ENCODE peak calls at places on chromosomes 4 and X, in nine cellular contexts. J, X, P, F, A, T, W, L and U are unnamed samples.
A peak's percentile ranks its signal among the peaks of the same experiment; 100 is the strongest.

GRCh38 chr4:138952405-138952804 is 63.2 kb upstream of the NOCT start:
- DNase-seq in T (no peak), X (peak; percentile 39), F (no peak), L (no peak), A (no peak), W (no peak), J (no peak), P (no peak), U (no peak)

GRCh38 chr4:13182136-13182535 is 302.0 kb downstream of the RAB28 start:
- DNase-seq in T (no peak), X (no peak), A (no peak), W (no peak), P (no peak), F (no peak), J (no peak), L (no peak), U (no peak)

GRCh38 chrX:108261541-108262218 is 170.1 kb downstream of the ATG4A start:
- DNase-seq in W (no peak), A (no peak), X (peak; percentile 83), F (no peak), T (no peak), J (no peak), L (no peak), P (no peak), U (no peak)

GRCh38 chr4:6416518-6417286 is 55.7 kb downstream of the PPP2R2C start:
- DNase-seq in W (no peak), T (no peak), F (peak; percentile 60), L (no peak), J (peak; percentile 81), X (no peak), A (no peak), P (no peak), U (no peak)

GRCh38 chr4:2660596-2661211 is 95.4 kb downstream of the TNIP2 start:
- DNase-seq in L (no peak), F (no peak), T (no peak), P (no peak), X (no peak), J (no peak), A (no peak), W (no peak), U (no peak)

GRCh38 chr4:31375936-31376335 is 655.8 kb downstream of the PCDH7 start:
- DNase-seq in F (no peak), L (no peak), J (no peak), A (no peak), W (no peak), T (no peak), P (no peak), X (no peak), U (no peak)

GRCh38 chrX:115518113-115518512 is 42.9 kb upstream of the PLS3 start:
- DNase-seq in J (no peak), X (no peak), A (no peak), L (no peak), F (no peak), T (no peak), P (no peak), W (no peak), U (no peak)

GRCh38 chrX:111447298-111447697 is 35.3 kb upstream of the DCX start:
- DNase-seq in F (no peak), L (no peak), W (no peak), J (peak; percentile 1), T (no peak), A (peak; percentile 74), P (peak; percentile 4), X (peak; percentile 22), U (no peak)

GRCh38 chrX:84156831-84157230 is 31.2 kb downstream of the RPS6KA6 start:
- DNase-seq in P (no peak), X (peak; percentile 58), W (no peak), A (no peak), J (no peak), T (no peak), L (no peak), F (no peak), U (no peak)

GRCh38 chr4:5711479-5712184 is 631 bp downstream of the EVC start:
- DNase-seq in L (peak; percentile 53), J (no peak), T (peak; percentile 25), P (no peak), X (peak; percentile 25), F (peak; percentile 81), A (no peak), W (no peak), U (peak; percentile 62)

GRCh38 chr4:16140520-16141249 is 56.9 kb upstream of the PROM1 start:
- DNase-seq in X (peak; percentile 94), J (no peak), L (no peak), F (no peak), T (peak; percentile 65), P (peak; percentile 95), A (peak; percentile 60), W (no peak), U (no peak)

GRCh38 chr4:183996868-183997267 is 91.8 kb downstream of the STOX2 start:
- DNase-seq in W (no peak), F (no peak), L (no peak), J (no peak), P (no peak), X (peak; percentile 60), T (no peak), A (no peak), U (no peak)

GRCh38 chr4:48967626-48968025 is 18.4 kb upstream of the CWH43 start:
- DNase-seq in P (no peak), J (no peak), F (no peak), X (no peak), L (no peak), A (no peak), W (no peak), T (no peak), U (no peak)

GRCh38 chr4:4394644-4395043 is 7.7 kb downstream of the NSG1 start:
- DNase-seq in P (no peak), L (no peak), W (no peak), A (no peak), J (no peak), X (peak; percentile 50), T (no peak), F (peak; percentile 16), U (no peak)

GRCh38 chr4:176002007-176002623 is 63.5 kb upstream of the WDR17 start:
- DNase-seq in F (peak; percentile 76), A (peak; percentile 78), X (peak; percentile 34), W (no peak), L (peak; percentile 17), J (peak; percentile 47), T (peak; percentile 66), P (no peak), U (peak; percentile 81)

GRCh38 chrX:134453631-134454030 is 6.3 kb upstream of the HPRT1 start:
- DNase-seq in A (no peak), L (no peak), W (no peak), F (no peak), P (peak; percentile 56), T (no peak), J (no peak), X (no peak), U (no peak)

GRCh38 chrX:110242371-110242770 is 75.5 kb downstream of the AMMECR1 start:
- DNase-seq in J (no peak), P (no peak), F (no peak), A (no peak), L (no peak), X (no peak), W (no peak), T (no peak), U (no peak)

GRCh38 chrX:110244951-110245480 is 72.9 kb downstream of the AMMECR1 start:
- DNase-seq in L (no peak), W (no peak), T (no peak), A (no peak), J (no peak), X (no peak), F (no peak), P (no peak), U (no peak)

GRCh38 chrX:110241816-110242215 is 76.1 kb downstream of the AMMECR1 start:
- DNase-seq in W (no peak), P (no peak), X (peak; percentile 57), F (no peak), L (no peak), J (no peak), T (peak; percentile 37), A (no peak), U (no peak)
- H3K27ac ChIP-seq in W (no peak overlapping the region), P (no peak overlapping the region), X (peak overlapping the region; percentile 25), F (no peak overlapping the region), L (no peak overlapping the region), J (no peak overlapping the region), T (no peak overlapping the region), A (no peak overlapping the region), U (no peak overlapping the region)

GRCh38 chr4:173448557-173448918 is 49.6 kb upstream of the SCRG1 start:
- DNase-seq in P (no peak), F (no peak), W (no peak), T (no peak), J (no peak), X (no peak), A (no peak), L (no peak), U (no peak)
- H3K27ac ChIP-seq in P (no peak overlapping the region), F (no peak overlapping the region), W (no peak overlapping the region), T (no peak overlapping the region), J (no peak overlapping the region), X (no peak overlapping the region), A (peak overlapping the region; percentile 95), L (no peak overlapping the region), U (no peak overlapping the region)

GRCh38 chrX:40083979-40084359 is 13.8 kb downstream of the BCOR start:
- DNase-seq in T (no peak), F (peak; percentile 56), P (no peak), L (no peak), X (no peak), W (no peak), J (no peak), A (no peak), U (no peak)
- H3K27ac ChIP-seq in T (no peak overlapping the region), F (no peak overlapping the region), P (no peak overlapping the region), L (peak overlapping the region; percentile 56), X (no peak overlapping the region), W (no peak overlapping the region), J (no peak overlapping the region), A (no peak overlapping the region), U (no peak overlapping the region)

DNA sequence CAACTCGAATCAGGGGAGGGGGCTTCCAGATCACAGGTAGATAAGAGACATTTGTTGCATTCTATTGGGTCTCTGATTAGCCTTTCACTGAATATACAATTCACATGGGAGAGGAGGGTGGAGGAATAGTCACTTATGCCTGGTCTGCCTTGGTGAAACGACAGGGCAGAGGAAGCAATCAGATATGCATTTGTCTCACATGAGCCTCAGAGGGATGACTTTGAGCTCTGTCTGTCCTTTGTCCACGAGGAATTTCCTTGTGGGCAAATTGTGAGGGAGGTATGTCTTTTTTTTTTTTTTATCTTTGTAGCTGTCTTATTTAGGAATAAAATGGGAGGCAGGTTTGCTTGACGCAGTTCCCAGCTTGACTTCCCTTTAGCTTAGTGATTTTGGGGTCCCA is 28.5 kb upstream of the TMSB4X start:
- DNase-seq in W (no peak), F (no peak), J (no peak), X (no peak), T (no peak), A (no peak), P (no peak), L (no peak), U (no peak)
- H3K27ac ChIP-seq in W (no peak overlapping the region), F (no peak overlapping the region), J (no peak overlapping the region), X (peak overlapping the region; percentile 93), T (no peak overlapping the region), A (no peak overlapping the region), P (no peak overlapping the region), L (no peak overlapping the region), U (no peak overlapping the region)

GRCh38 chr4:181597766-181598165 is 645.4 kb upstream of the TENM3 start:
- DNase-seq in A (no peak), L (no peak), J (no peak), W (no peak), P (no peak), F (no peak), X (no peak), T (no peak), U (no peak)
- H3K27ac ChIP-seq in A (no peak overlapping the region), L (no peak overlapping the region), J (no peak overlapping the region), W (no peak overlapping the region), P (no peak overlapping the region), F (no peak overlapping the region), X (no peak overlapping the region), T (no peak overlapping the region), U (no peak overlapping the region)